ENCODE peak calls at places on chromosome 6, in seven cellular contexts. B is HS-27A; I is NCI-H1105 treated with DMSO at 0.1 percent for 48 hours; U is sigmoid colon; K is NCI-H1092 treated with DMSO at 0.1 percent for 48 hours; D is activated CD4-positive, alpha-beta T cell treated with anti-CD3 and anti-CD28 coated beads for 24 hours; E is activated naive CD4-positive, alpha-beta T cell treated with anti-CD3 and anti-CD28 coated beads for 36 hours. N is an unnamed sample.

GRCh38 chr6:49736017-49736508 is 8.1 kb downstream of the CRISP3 start:
- DNase-seq in I (no peak), E (no peak), K (no peak), U (no peak), D (no peak), B (no peak), N (no peak)

GRCh38 chr6:42769051-42769450 is 12.8 kb upstream of the BICRAL start:
- DNase-seq in I (no peak), U (no peak), D (no peak), B (no peak), E (no peak), K (no peak), N (no peak)

GRCh38 chr6:116406678-116407345 is 36.1 kb downstream of the DSE start:
- DNase-seq in D (no peak), E (no peak), I (no peak), U (no peak), K (no peak), B (no peak), N (peak)

GRCh38 chr6:81747327-81747726 is 5.2 kb downstream of the TENT5A start:
- DNase-seq in U (no peak), D (no peak), I (no peak), E (no peak), K (no peak), B (no peak), N (no peak)

GRCh38 chr6:39153766-39154397 is 38.9 kb upstream of the SAYSD1 start:
- DNase-seq in D (peak), B (no peak), U (no peak), E (peak), K (no peak), I (no peak), N (no peak)

GRCh38 chr6:400815-401214 is 9.3 kb downstream of the IRF4 start:
- DNase-seq in I (no peak), U (no peak), K (no peak), E (no peak), B (no peak), D (no peak), N (no peak)

GRCh38 chr6:133512410-133513016 is 271.4 kb downstream of the EYA4 start:
- DNase-seq in I (peak), B (peak), U (no peak), D (no peak), E (peak), K (peak), N (peak)

GRCh38 chr6:116933488-116933887 is 56.4 kb downstream of the RFX6 start:
- DNase-seq in B (no peak), I (no peak), U (no peak), D (no peak), K (no peak), E (no peak), N (no peak)

GRCh38 chr6:47083586-47084047 is 41.5 kb upstream of the ADGRF1 start:
- DNase-seq in K (peak), B (no peak), I (peak), D (no peak), E (no peak), U (peak), N (peak)

GRCh38 chr6:56663344-56663743 is 20.7 kb upstream of the DST start:
- DNase-seq in D (no peak), B (no peak), U (no peak), I (no peak), E (no peak), K (no peak), N (peak)

GRCh38 chr6:112806163-112806900 is 459.2 kb downstream of the RFPL4B start:
- DNase-seq in U (no peak), D (no peak), E (no peak), K (no peak), B (no peak), I (no peak), N (peak)

GRCh38 chr6:162852192-162852591 is 124.4 kb downstream of the PACRG start:
- DNase-seq in I (no peak), E (no peak), U (no peak), K (no peak), B (no peak), D (no peak), N (no peak)

GRCh38 chr6:2028457-2029038 is 216.9 kb downstream of the GMDS start:
- DNase-seq in U (no peak), D (no peak), E (no peak), B (no peak), I (peak), K (peak), N (no peak)

GRCh38 chr6:45591816-45592359 is 214.2 kb upstream of the SUPT3H start:
- DNase-seq in K (no peak), D (no peak), E (no peak), I (no peak), B (no peak), U (no peak), N (no peak)

GRCh38 chr6:159252955-159253508 is 83.8 kb downstream of the FNDC1 start:
- DNase-seq in K (peak), E (peak), I (peak), B (peak), U (no peak), D (no peak), N (peak)

GRCh38 chr6:159038914-159039884 is 5.6 kb downstream of the TAGAP start:
- DNase-seq in K (no peak), B (no peak), I (no peak), E (peak), D (no peak), U (no peak), N (peak)

GRCh38 chr6:63731946-63732735 is 96.5 kb downstream of the PHF3 start:
- DNase-seq in I (no peak), U (no peak), K (no peak), D (no peak), E (no peak), B (no peak), N (peak)

GRCh38 chr6:141677598-141678211 is 455.0 kb upstream of the GJE1 start:
- DNase-seq in D (no peak), I (peak), K (peak), E (no peak), B (peak), U (no peak), N (peak)

GRCh38 chr6:163415620-163416379 is 1.3 kb downstream of the QKI start:
- DNase-seq in E (peak), K (no peak), B (peak), I (peak), U (peak), D (no peak), N (peak)

GRCh38 chr6:57135885-57136284 is 36.2 kb upstream of the BAG2 start:
- DNase-seq in I (no peak), U (no peak), E (no peak), B (no peak), D (no peak), K (no peak), N (no peak)

GRCh38 chr6:75632247-75632646 is 30.6 kb downstream of the SENP6 start:
- DNase-seq in K (no peak), U (no peak), E (no peak), D (no peak), B (no peak), I (no peak), N (no peak)

GRCh38 chr6:163867518-163868292 is 453.2 kb downstream of the QKI start:
- DNase-seq in K (no peak), E (no peak), D (no peak), U (no peak), B (no peak), I (no peak), N (no peak)

GRCh38 chr6:30914854-30915590 is 984 bp downstream of the VARS2 start:
- DNase-seq in I (no peak), E (no peak), B (no peak), D (no peak), U (no peak), K (no peak), N (no peak)

GRCh38 chr6:83417880-83418663 is 12.8 kb downstream of the ME1 start:
- DNase-seq in B (no peak), E (no peak), D (no peak), U (no peak), I (peak), K (peak), N (peak)

GRCh38 chr6:43193929-43194328 is 11.9 kb downstream of the CUL9 start:
- DNase-seq in I (no peak), B (no peak), D (no peak), K (no peak), U (no peak), E (no peak), N (no peak)

GRCh38 chr6:17015144-17015543 is 86.7 kb upstream of the STMND1 start:
- DNase-seq in I (no peak), E (peak), K (no peak), U (no peak), D (no peak), B (peak), N (peak)

GRCh38 chr6:128696651-128697391 is 176.4 kb upstream of the PTPRK start:
- DNase-seq in B (peak), I (no peak), D (no peak), E (no peak), K (no peak), U (no peak), N (peak)

N was measured in ELR.